ENCODE peak calls at places on chromosomes 2 and 18, in seven cellular contexts. One of them, this sample, is unnamed.
A peak's percentile ranks its signal among the peaks of the same experiment; 100 is the strongest.

GRCh38 chr2:151862688-151863087 is 34.5 kb upstream of the ARL5A start:
- DNase-seq in mesendoderm: no peak
- DNase-seq in IMR-90: no peak
- DNase-seq in neuronal stem cell: no peak
- DNase-seq in H9: no peak
- DNase-seq in H1: no peak
- DNase-seq in mesenchymal stem cell: no peak
- DNase-seq in this sample: no peak

GRCh38 chr2:77179297-77179696 is 342.9 kb downstream of the LRRTM4 start:
- DNase-seq in mesendoderm: no peak
- DNase-seq in IMR-90: no peak
- DNase-seq in neuronal stem cell: no peak
- DNase-seq in H9: no peak
- DNase-seq in H1: no peak
- DNase-seq in mesenchymal stem cell: no peak
- DNase-seq in this sample: no peak

GRCh38 chr2:147511491-147511948 is 333.3 kb upstream of the ACVR2A start:
- DNase-seq in mesendoderm: peak; percentile 44
- DNase-seq in IMR-90: no peak
- DNase-seq in neuronal stem cell: no peak
- DNase-seq in H9: no peak
- DNase-seq in H1: no peak
- DNase-seq in mesenchymal stem cell: no peak
- DNase-seq in this sample: peak; percentile 23

GRCh38 chr2:7037340-7038333 is 120.4 kb downstream of the RNF144A start:
- DNase-seq in mesendoderm: peak; percentile 75
- DNase-seq in IMR-90: peak; percentile 54
- DNase-seq in neuronal stem cell: peak; percentile 41
- DNase-seq in H9: peak; percentile 76
- DNase-seq in H1: no peak
- DNase-seq in mesenchymal stem cell: peak; percentile 63
- DNase-seq in this sample: peak; percentile 61

GRCh38 chr2:59389240-59389639 is 1148.1 kb upstream of the FANCL start:
- DNase-seq in mesendoderm: no peak
- DNase-seq in IMR-90: no peak
- DNase-seq in neuronal stem cell: no peak
- DNase-seq in H9: no peak
- DNase-seq in H1: no peak
- DNase-seq in mesenchymal stem cell: peak; percentile 59
- DNase-seq in this sample: peak; percentile 99

GRCh38 chr2:225117061-225117716 is 74.9 kb upstream of the DOCK10 start:
- DNase-seq in mesendoderm: no peak
- DNase-seq in IMR-90: peak; percentile 11
- DNase-seq in neuronal stem cell: no peak
- DNase-seq in H9: no peak
- DNase-seq in H1: no peak
- DNase-seq in mesenchymal stem cell: no peak
- DNase-seq in this sample: no peak

GRCh38 chr2:51997571-51997970 is 965.6 kb upstream of the NRXN1 start:
- DNase-seq in mesendoderm: peak; percentile 15
- DNase-seq in IMR-90: no peak
- DNase-seq in neuronal stem cell: no peak
- DNase-seq in H9: no peak
- DNase-seq in H1: no peak
- DNase-seq in mesenchymal stem cell: no peak
- DNase-seq in this sample: peak; percentile 2

GRCh38 chr2:54065411-54065810 is 50.0 kb upstream of the ACYP2 start:
- DNase-seq in mesendoderm: no peak
- DNase-seq in IMR-90: peak; percentile 98
- DNase-seq in neuronal stem cell: no peak
- DNase-seq in H9: no peak
- DNase-seq in H1: no peak
- DNase-seq in mesenchymal stem cell: peak; percentile 80
- DNase-seq in this sample: no peak

GRCh38 chr2:72982781-72983499 is 65.6 kb downstream of the EMX1 start:
- DNase-seq in mesendoderm: no peak
- DNase-seq in IMR-90: no peak
- DNase-seq in neuronal stem cell: no peak
- DNase-seq in H9: no peak
- DNase-seq in H1: no peak
- DNase-seq in mesenchymal stem cell: no peak
- DNase-seq in this sample: no peak

GRCh38 chr2:134975281-134976009 is 56.8 kb downstream of the CCNT2 start:
- DNase-seq in mesendoderm: no peak
- DNase-seq in IMR-90: no peak
- DNase-seq in neuronal stem cell: no peak
- DNase-seq in H9: no peak
- DNase-seq in H1: no peak
- DNase-seq in mesenchymal stem cell: no peak
- DNase-seq in this sample: peak; percentile 44

GRCh38 chr2:134774786-134775641 is 56.2 kb upstream of the TMEM163 start:
- DNase-seq in mesendoderm: peak; percentile 92
- DNase-seq in IMR-90: no peak
- DNase-seq in neuronal stem cell: peak; percentile 62
- DNase-seq in H9: no peak
- DNase-seq in H1: no peak
- DNase-seq in mesenchymal stem cell: peak; percentile 47
- DNase-seq in this sample: peak; percentile 62

GRCh38 chr18:24428709-24429108 is 2.2 kb downstream of the IMPACT start:
- DNase-seq in mesendoderm: no peak
- DNase-seq in IMR-90: no peak
- DNase-seq in neuronal stem cell: no peak
- DNase-seq in H9: no peak
- DNase-seq in H1: no peak
- DNase-seq in mesenchymal stem cell: no peak
- DNase-seq in this sample: peak; percentile 3

GRCh38 chr2:39530423-39530866 is 93.4 kb upstream of the MAP4K3 start:
- DNase-seq in mesendoderm: no peak
- DNase-seq in IMR-90: peak; percentile 78
- DNase-seq in neuronal stem cell: no peak
- DNase-seq in H9: no peak
- DNase-seq in H1: no peak
- DNase-seq in mesenchymal stem cell: peak; percentile 90
- DNase-seq in this sample: peak; percentile 27

GRCh38 chr2:88753833-88754584 is 62.5 kb downstream of the RPIA start:
- DNase-seq in mesendoderm: peak; percentile 63
- DNase-seq in IMR-90: peak; percentile 61
- DNase-seq in neuronal stem cell: no peak
- DNase-seq in H9: no peak
- DNase-seq in H1: no peak
- DNase-seq in mesenchymal stem cell: no peak
- DNase-seq in this sample: no peak

GRCh38 chr2:207235621-207236020 is 69.9 kb upstream of the KLF7 start:
- DNase-seq in mesendoderm: no peak
- DNase-seq in IMR-90: no peak
- DNase-seq in neuronal stem cell: no peak
- DNase-seq in H9: no peak
- DNase-seq in H1: no peak
- DNase-seq in mesenchymal stem cell: no peak
- DNase-seq in this sample: no peak

GRCh38 chr2:11022874-11023273 is 111.1 kb downstream of the KCNF1 start:
- DNase-seq in mesendoderm: peak; percentile 22
- DNase-seq in IMR-90: no peak
- DNase-seq in neuronal stem cell: no peak
- DNase-seq in H9: no peak
- DNase-seq in H1: no peak
- DNase-seq in mesenchymal stem cell: no peak
- DNase-seq in this sample: no peak

GRCh38 chr2:11022064-11022463 is 110.3 kb downstream of the KCNF1 start:
- DNase-seq in mesendoderm: peak; percentile 42
- DNase-seq in IMR-90: no peak
- DNase-seq in neuronal stem cell: no peak
- DNase-seq in H9: no peak
- DNase-seq in H1: no peak
- DNase-seq in mesenchymal stem cell: no peak
- DNase-seq in this sample: no peak

GRCh38 chr2:11024687-11025086 is 113.0 kb downstream of the KCNF1 start:
- DNase-seq in mesendoderm: no peak
- DNase-seq in IMR-90: no peak
- DNase-seq in neuronal stem cell: no peak
- DNase-seq in H9: no peak
- DNase-seq in H1: no peak
- DNase-seq in mesenchymal stem cell: no peak
- DNase-seq in this sample: no peak

GRCh38 chr2:11023326-11024009 is 111.7 kb downstream of the KCNF1 start:
- DNase-seq in mesendoderm: no peak
- DNase-seq in IMR-90: no peak
- DNase-seq in neuronal stem cell: no peak
- DNase-seq in H9: no peak
- DNase-seq in H1: no peak
- DNase-seq in mesenchymal stem cell: no peak
- DNase-seq in this sample: no peak

DNA sequence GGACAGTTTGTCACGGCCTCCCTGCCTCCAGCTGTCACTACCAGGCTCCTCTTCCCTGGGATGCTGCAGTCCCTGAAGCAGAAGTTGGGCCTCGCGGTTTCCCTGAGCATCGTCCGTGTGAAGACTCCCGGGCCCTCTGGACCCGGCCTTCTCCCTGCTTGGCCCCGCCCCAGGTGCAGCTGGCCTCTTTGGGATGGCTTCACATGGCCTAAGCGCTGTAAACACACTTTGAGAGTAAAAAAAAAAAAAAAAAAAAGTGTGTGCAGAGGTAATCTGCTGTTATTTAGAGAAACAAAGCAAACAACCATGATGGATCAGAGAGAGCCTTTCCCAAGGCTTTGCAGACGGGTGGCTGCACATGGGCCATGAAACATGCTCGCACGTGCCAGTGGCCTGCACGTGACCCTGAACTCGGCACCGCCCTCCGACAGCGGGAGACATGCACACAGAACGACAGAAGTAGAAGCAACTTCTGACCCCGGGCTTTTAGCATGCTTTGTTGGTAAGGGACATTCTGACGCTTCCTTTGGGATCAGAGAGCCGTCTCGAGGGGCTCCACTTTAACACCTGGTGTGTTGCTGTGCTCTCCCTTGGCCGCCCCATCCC is 112.4 kb downstream of the KCNF1 start:
- DNase-seq in mesendoderm: no peak
- DNase-seq in IMR-90: no peak
- DNase-seq in neuronal stem cell: no peak
- DNase-seq in H9: no peak
- DNase-seq in H1: no peak
- DNase-seq in mesenchymal stem cell: no peak
- DNase-seq in this sample: no peak
- H4K8ac ChIP-seq in mesendoderm: no peak overlapping the region
- H4K8ac ChIP-seq in IMR-90: no peak overlapping the region
- H4K8ac ChIP-seq in neuronal stem cell: no peak overlapping the region
- H4K8ac ChIP-seq in H9: no peak overlapping the region
- H4K8ac ChIP-seq in H1: no peak overlapping the region
- H4K8ac ChIP-seq in mesenchymal stem cell: no peak overlapping the region
- H4K8ac ChIP-seq in this sample: no peak overlapping the region

DNA sequence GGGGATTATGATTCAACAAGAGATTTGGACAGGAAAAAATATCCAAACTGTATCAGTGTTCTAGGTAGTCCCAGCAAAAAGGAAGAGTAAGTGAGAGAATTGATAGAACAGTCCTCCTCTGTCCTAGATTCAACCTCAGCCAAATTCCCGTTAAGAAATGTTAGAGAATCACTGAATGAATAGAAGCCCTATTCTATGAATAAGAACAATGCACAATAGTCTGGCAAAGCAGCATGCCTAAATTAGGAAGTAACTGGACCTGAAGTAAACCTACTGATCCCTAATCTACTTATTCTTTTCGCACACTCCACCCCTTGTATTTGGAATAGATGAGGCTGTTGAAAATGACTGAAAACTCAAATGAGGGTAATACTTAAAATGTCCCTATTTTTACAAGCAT is 1665.5 kb downstream of the LRP1B start:
- DNase-seq in mesendoderm: no peak
- DNase-seq in IMR-90: no peak
- DNase-seq in neuronal stem cell: no peak
- DNase-seq in H9: no peak
- DNase-seq in H1: no peak
- DNase-seq in mesenchymal stem cell: no peak
- DNase-seq in this sample: no peak
- H4K8ac ChIP-seq in mesendoderm: no peak overlapping the region
- H4K8ac ChIP-seq in IMR-90: no peak overlapping the region
- H4K8ac ChIP-seq in neuronal stem cell: no peak overlapping the region
- H4K8ac ChIP-seq in H9: no peak overlapping the region
- H4K8ac ChIP-seq in H1: no peak overlapping the region
- H4K8ac ChIP-seq in mesenchymal stem cell: no peak overlapping the region
- H4K8ac ChIP-seq in this sample: no peak overlapping the region

GRCh38 chr18:46051731-46052461 is 20.2 kb downstream of the PSTPIP2 start:
- DNase-seq in mesendoderm: no peak
- DNase-seq in IMR-90: peak; percentile 93
- DNase-seq in neuronal stem cell: no peak
- DNase-seq in H9: no peak
- DNase-seq in H1: no peak
- DNase-seq in mesenchymal stem cell: peak; percentile 85
- DNase-seq in this sample: peak; percentile 98
- H4K8ac ChIP-seq in mesendoderm: no peak overlapping the region
- H4K8ac ChIP-seq in IMR-90: no peak overlapping the region
- H4K8ac ChIP-seq in neuronal stem cell: no peak overlapping the region
- H4K8ac ChIP-seq in H9: no peak overlapping the region
- H4K8ac ChIP-seq in H1: no peak overlapping the region
- H4K8ac ChIP-seq in mesenchymal stem cell: no peak overlapping the region
- H4K8ac ChIP-seq in this sample: no peak overlapping the region

GRCh38 chr18:50453014-50453680 is 78.3 kb downstream of the SKA1 start:
- DNase-seq in mesendoderm: no peak
- DNase-seq in IMR-90: no peak
- DNase-seq in neuronal stem cell: no peak
- DNase-seq in H9: no peak
- DNase-seq in H1: no peak
- DNase-seq in mesenchymal stem cell: no peak
- DNase-seq in this sample: no peak

GRCh38 chr18:50454379-50455005 is 79.6 kb downstream of the SKA1 start:
- DNase-seq in mesendoderm: peak; percentile 62
- DNase-seq in IMR-90: no peak
- DNase-seq in neuronal stem cell: no peak
- DNase-seq in H9: peak; percentile 58
- DNase-seq in H1: no peak
- DNase-seq in mesenchymal stem cell: no peak
- DNase-seq in this sample: no peak

GRCh38 chr18:50451100-50451842 is 76.4 kb downstream of the SKA1 start:
- DNase-seq in mesendoderm: no peak
- DNase-seq in IMR-90: no peak
- DNase-seq in neuronal stem cell: no peak
- DNase-seq in H9: no peak
- DNase-seq in H1: no peak
- DNase-seq in mesenchymal stem cell: no peak
- DNase-seq in this sample: no peak

GRCh38 chr18:50456285-50456684 is 81.4 kb downstream of the SKA1 start:
- DNase-seq in mesendoderm: no peak
- DNase-seq in IMR-90: no peak
- DNase-seq in neuronal stem cell: no peak
- DNase-seq in H9: no peak
- DNase-seq in H1: no peak
- DNase-seq in mesenchymal stem cell: no peak
- DNase-seq in this sample: no peak

GRCh38 chr18:50453732-50454131 is 78.9 kb downstream of the SKA1 start:
- DNase-seq in mesendoderm: no peak
- DNase-seq in IMR-90: no peak
- DNase-seq in neuronal stem cell: no peak
- DNase-seq in H9: no peak
- DNase-seq in H1: no peak
- DNase-seq in mesenchymal stem cell: no peak
- DNase-seq in this sample: no peak
- H4K8ac ChIP-seq in mesendoderm: no peak overlapping the region
- H4K8ac ChIP-seq in IMR-90: no peak overlapping the region
- H4K8ac ChIP-seq in neuronal stem cell: no peak overlapping the region
- H4K8ac ChIP-seq in H9: no peak overlapping the region
- H4K8ac ChIP-seq in H1: no peak overlapping the region
- H4K8ac ChIP-seq in mesenchymal stem cell: no peak overlapping the region
- H4K8ac ChIP-seq in this sample: no peak overlapping the region